ENCODE peak calls at places on chromosomes 2 and 18, in seven cellular contexts. S, X, G, V, T, C and E are unnamed samples.

GRCh38 chr2:62856228-62857040 is 150.9 kb downstream of the EHBP1 start:
- DNase-seq in S (no peak), X (no peak), G (no peak), V (peak), T (no peak), C (no peak), E (no peak)

GRCh38 chr2:138395565-138396306 is 105.8 kb upstream of the SPOPL start:
- DNase-seq in S (peak), X (peak), G (no peak), V (peak), T (peak), C (no peak), E (no peak)

GRCh38 chr18:59835656-59836379 is 64.0 kb upstream of the PMAIP1 start:
- DNase-seq in S (no peak), X (no peak), G (no peak), V (peak), T (peak), C (no peak), E (no peak)

GRCh38 chr18:59148192-59148591 is 8.5 kb downstream of the SEC11C start:
- DNase-seq in S (no peak), X (no peak), G (no peak), V (no peak), T (no peak), C (no peak), E (no peak)

GRCh38 chr2:222797308-222797707 is 63.5 kb upstream of the ACSL3 start:
- DNase-seq in S (no peak), X (peak), G (no peak), V (peak), T (peak), C (no peak), E (no peak)

GRCh38 chr2:235976956-235977355 is 191.2 kb downstream of the GBX2 start:
- DNase-seq in S (no peak), X (no peak), G (no peak), V (no peak), T (no peak), C (no peak), E (no peak)

GRCh38 chr2:169106563-169107545 is 37.5 kb downstream of the DHRS9 start:
- DNase-seq in S (no peak), X (no peak), G (no peak), V (no peak), T (no peak), C (no peak), E (no peak)

GRCh38 chr2:237159006-237159897 is 73.6 kb downstream of the COPS8 start:
- DNase-seq in S (peak), X (no peak), G (no peak), V (no peak), T (peak), C (peak), E (peak)

GRCh38 chr2:27509326-27509725 is 12.7 kb downstream of the GCKR start:
- DNase-seq in S (no peak), X (no peak), G (no peak), V (peak), T (peak), C (no peak), E (no peak)

GRCh38 chr2:143087033-143087432 is 42.2 kb upstream of the ARHGAP15 start:
- DNase-seq in S (no peak), X (no peak), G (no peak), V (peak), T (peak), C (no peak), E (no peak)

GRCh38 chr2:105521176-105521575 is 122.3 kb upstream of the FHL2 start:
- DNase-seq in S (no peak), X (peak), G (no peak), V (no peak), T (peak), C (no peak), E (no peak)

GRCh38 chr18:63676526-63676925 is 14.8 kb upstream of the SERPINB3 start:
- DNase-seq in S (no peak), X (no peak), G (no peak), V (no peak), T (no peak), C (no peak), E (no peak)

GRCh38 chr2:203673933-203674332 is 32.5 kb upstream of the CD28 start:
- DNase-seq in S (peak), X (no peak), G (no peak), V (peak), T (peak), C (peak), E (peak)

DNA sequence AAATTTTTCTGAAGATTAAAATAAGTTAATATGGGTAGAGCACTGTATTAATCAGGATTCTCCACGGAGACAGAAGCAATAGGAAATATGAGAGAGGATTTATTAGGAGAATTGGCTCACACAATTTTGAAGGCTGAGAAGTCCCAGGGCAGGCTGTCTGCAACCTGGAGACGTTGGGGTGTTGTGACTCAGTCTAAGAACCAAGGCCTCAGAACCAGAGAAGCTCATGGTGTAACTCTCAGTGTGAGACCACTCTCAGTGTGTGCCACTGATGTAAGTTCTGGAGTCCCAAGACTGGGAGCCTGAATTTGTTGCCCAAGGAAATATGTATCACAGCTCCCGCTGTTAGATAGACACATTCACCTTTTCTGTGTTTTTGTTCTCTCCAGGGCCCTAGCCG is 201.0 kb downstream of the CMPK2 start:
- DNase-seq in S (no peak), X (no peak), G (no peak), V (no peak), T (no peak), C (no peak), E (no peak)
- TF ChIP-seq CTCF in S (no peak), X (no peak), G (no peak), V (no peak), T (no peak), C (no peak), E (no peak)

DNA sequence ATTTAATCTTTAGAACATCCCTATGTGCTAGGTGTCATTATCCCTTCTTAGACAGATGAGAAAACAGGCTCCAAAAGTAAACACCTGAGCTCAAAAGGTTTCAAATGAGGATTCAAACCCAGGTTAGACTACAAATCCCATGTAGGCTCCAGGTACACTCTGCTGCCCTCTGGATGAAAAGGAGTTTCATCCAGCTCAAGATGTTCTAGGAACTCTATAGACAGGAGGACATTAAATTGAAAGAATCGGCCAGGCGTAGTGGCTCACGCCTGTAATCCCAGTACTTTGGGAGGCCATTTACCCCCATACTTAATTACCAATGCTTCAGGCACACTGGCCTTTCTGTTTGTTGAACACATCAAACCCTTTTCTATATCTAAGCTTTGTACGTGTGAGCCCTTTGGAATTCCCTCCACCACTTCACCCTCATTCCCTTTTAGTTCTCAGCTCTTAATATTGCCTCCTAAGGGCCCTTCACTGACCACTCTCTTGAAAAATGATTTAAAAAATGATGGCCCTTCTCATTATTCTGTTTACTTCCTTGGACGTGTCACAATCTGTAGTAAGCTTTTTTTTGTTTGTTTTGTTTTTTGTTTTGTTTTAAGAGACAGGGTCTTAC is 10.7 kb downstream of the SLC25A12 start:
- DNase-seq in S (no peak), X (no peak), G (no peak), V (no peak), T (no peak), C (no peak), E (no peak)
- TF ChIP-seq CTCF in S (no peak), X (no peak), G (no peak), V (no peak), T (no peak), C (no peak), E (no peak)

DNA sequence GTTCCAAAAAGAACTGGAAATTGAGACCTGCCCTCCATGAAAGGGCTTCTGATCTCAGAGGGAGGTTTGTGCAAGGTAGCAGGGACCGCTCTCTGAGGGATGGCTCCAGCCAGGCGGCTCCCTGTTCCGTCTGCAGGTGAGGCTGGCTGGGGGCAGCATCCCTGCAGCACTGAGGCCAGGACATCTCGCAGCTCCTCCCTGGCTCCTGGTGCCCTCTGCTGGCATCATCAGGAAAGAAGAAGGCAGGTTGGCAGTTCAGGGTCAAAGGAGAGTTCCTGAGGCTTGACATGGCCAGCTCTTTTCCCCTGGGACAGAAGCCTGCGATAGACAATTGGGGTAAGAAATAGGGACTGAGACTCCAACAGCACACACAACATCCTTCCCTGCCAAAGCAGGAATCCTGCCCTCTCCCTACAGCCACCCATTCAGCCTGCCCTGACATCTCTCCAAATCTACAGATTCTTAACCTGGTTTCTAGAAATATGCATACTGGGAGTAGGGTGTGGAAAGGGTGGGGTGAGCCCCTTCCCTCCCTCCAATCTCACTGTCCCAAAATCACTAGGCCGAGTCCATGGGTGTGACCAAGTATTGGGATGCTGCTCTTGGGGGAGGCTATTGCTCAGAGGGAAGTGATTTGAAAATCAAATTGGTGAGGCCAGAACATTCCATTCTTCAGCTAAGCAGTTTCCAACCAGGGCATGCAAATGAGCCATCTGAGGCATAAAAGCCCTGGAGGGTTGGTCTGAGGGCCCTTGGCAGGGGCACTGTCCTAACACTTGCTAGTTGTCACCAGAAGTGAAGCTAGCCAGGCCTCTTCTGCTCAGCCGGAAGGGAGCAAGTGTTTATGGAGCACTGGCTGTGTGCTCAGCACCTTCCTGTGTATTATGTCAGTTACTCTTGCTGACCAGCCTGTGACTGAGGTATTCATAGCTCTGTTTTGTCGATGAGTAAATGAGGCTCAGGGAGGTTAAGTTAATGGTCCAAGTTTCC is 185.4 kb downstream of the TFCP2L1 start:
- DNase-seq in S (no peak), X (peak), G (peak), V (no peak), T (no peak), C (no peak), E (no peak)
- TF ChIP-seq CTCF in S (no peak), X (peak), G (no peak), V (peak), T (peak), C (peak), E (no peak)

GRCh38 chr2:95165371-95166064 is at the start of gene ZNF2:
- DNase-seq in S (peak), X (peak), G (peak), V (peak), T (peak), C (peak), E (peak)
- TF ChIP-seq CTCF in S (no peak), X (no peak), G (no peak), V (peak), T (peak), C (no peak), E (no peak)

DNA sequence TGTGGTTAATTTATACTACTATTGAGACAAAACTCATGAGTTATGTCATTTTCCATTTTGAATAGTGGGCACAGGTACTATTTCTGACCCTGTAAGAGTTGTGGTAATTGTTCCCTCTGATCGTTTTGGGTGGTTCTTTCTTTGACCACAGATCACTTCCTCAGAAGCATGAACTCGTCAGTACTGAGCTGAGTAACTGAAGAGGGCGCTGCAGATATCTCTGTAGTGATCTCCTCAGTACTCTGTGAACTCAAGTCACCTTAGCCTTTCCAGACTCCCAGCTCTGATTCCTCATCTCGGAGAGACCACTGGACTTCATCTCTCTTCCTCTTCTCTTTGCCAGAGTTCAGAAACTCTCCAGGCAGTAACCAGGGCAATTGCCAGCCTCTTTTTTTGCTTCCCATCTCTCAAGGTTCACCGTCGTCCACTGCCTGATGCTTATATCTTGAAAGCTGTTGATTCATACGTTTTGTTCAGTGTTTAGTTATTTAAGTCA is 9.4 kb upstream of the IL1RL1 start:
- DNase-seq in S (peak), X (no peak), G (no peak), V (no peak), T (peak), C (peak), E (peak)
- TF ChIP-seq CTCF in S (no peak), X (no peak), G (peak), V (peak), T (peak), C (peak), E (no peak)

GRCh38 chr2:65353927-65354326 is 78.5 kb downstream of the SPRED2 start:
- DNase-seq in S (no peak), X (no peak), G (no peak), V (no peak), T (no peak), C (no peak), E (no peak)

GRCh38 chr2:65354773-65355172 is 77.6 kb downstream of the SPRED2 start:
- DNase-seq in S (no peak), X (peak), G (no peak), V (no peak), T (no peak), C (no peak), E (no peak)

GRCh38 chr2:65351948-65352595 is 80.3 kb downstream of the SPRED2 start:
- DNase-seq in S (no peak), X (no peak), G (no peak), V (no peak), T (no peak), C (no peak), E (no peak)

GRCh38 chr2:65351234-65351947 is 81.0 kb downstream of the SPRED2 start:
- DNase-seq in S (no peak), X (no peak), G (no peak), V (peak), T (peak), C (no peak), E (no peak)

DNA sequence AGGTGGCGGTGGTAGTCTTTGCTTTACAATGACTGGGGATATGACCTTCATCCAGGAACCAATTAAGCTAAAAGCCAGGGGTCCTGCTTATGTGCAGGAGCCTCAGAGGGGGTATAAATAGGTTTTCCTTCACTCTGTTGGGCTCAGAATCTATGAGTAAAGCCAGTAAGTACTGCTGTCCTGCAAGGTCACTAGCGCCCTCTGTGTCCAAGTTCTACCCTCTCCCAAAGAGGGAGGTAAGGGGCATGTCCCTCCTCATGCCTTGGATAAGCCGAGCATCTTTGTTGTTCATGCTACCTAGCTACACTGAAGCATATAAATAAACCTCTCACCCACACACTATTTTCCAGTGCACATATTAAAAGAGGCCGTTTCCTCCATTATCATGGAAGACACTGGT is 79.4 kb downstream of the SPRED2 start:
- DNase-seq in S (no peak), X (no peak), G (no peak), V (no peak), T (no peak), C (no peak), E (no peak)
- TF ChIP-seq CTCF in S (no peak), X (no peak), G (no peak), V (no peak), T (no peak), C (peak), E (no peak)